ENCODE peak calls at places on chromosomes 16 and 17, in four cellular contexts. L is PC-9, I is ascending aorta, J is body of pancreas. T is an unnamed sample. For H3K4me1, the result is how much of the 10 kb centered on the place peaks cover.

GRCh38 chr16:11783319-11784047 is 13.6 kb downstream of the ZC3H7A start:
- DNase-seq in I (no peak), J (no peak), L (no peak), T (peak)

GRCh38 chr17:56110463-56111138 is 42.7 kb upstream of the ANKFN1 start:
- DNase-seq in J (peak), L (peak), I (no peak), T (no peak)

GRCh38 chr17:1480747-1481465 is 11.6 kb downstream of the MYO1C start:
- DNase-seq in J (no peak), L (no peak), I (no peak), T (peak)

GRCh38 chr16:68644715-68645493 is at the start of gene CDH3:
- DNase-seq in J (peak), I (no peak), L (peak), T (peak)

GRCh38 chr16:79188115-79188779 is 412.3 kb downstream of the MAF start:
- DNase-seq in J (no peak), L (no peak), I (no peak), T (no peak)

GRCh38 chr16:71426069-71426879 is 15.6 kb downstream of the TLE7 start:
- DNase-seq in I (no peak), J (peak), L (peak), T (peak)

GRCh38 chr16:19913306-19913717 is 28.7 kb upstream of the GPRC5B start:
- DNase-seq in J (no peak), L (no peak), I (no peak), T (peak)

GRCh38 chr17:37124074-37124824 is 175.5 kb downstream of the AATF start:
- DNase-seq in J (no peak), I (no peak), L (no peak), T (no peak)

GRCh38 chr16:86405319-86405718 is 105.0 kb upstream of the FOXF1 start:
- DNase-seq in I (no peak), J (no peak), L (no peak), T (no peak)

GRCh38 chr16:85331685-85332084 is 219.4 kb upstream of the CIBAR2 start:
- DNase-seq in I (no peak), J (no peak), L (peak), T (no peak)

GRCh38 chr17:56595831-56596740 is 2.6 kb downstream of the NOG start:
- DNase-seq in J (no peak), I (no peak), L (peak), T (peak)

GRCh38 chr17:80009391-80010282 is 26.0 kb downstream of the TBC1D16 start:
- DNase-seq in I (no peak), J (no peak), L (no peak), T (no peak)

GRCh38 chr17:74928786-74929185 is 4.7 kb downstream of the OTOP2 start:
- DNase-seq in I (no peak), J (no peak), L (no peak), T (no peak)

GRCh38 chr17:31392002-31392855 is 754 bp downstream of the RAB11FIP4 start:
- DNase-seq in L (no peak), I (no peak), J (peak), T (no peak)

GRCh38 chr16:30551781-30552180 is 6.4 kb downstream of the ZNF764 start:
- DNase-seq in I (no peak), L (no peak), J (no peak), T (no peak)

GRCh38 chr17:35252646-35253045 is 9.8 kb downstream of the SLFN5 start:
- DNase-seq in J (no peak), I (no peak), L (no peak), T (no peak)

GRCh38 chr16:2148714-2149629 is 547 bp downstream of the RAB26 start:
- DNase-seq in I (no peak), L (peak), J (peak), T (no peak)

GRCh38 chr16:78230832-78231231 is 131.4 kb downstream of the WWOX start:
- DNase-seq in L (peak), J (no peak), I (no peak), T (peak)

GRCh38 chr16:85566502-85567100 is 46.5 kb upstream of the GSE1 start:
- DNase-seq in J (no peak), I (no peak), L (no peak), T (no peak)

GRCh38 chr17:39739885-39740356 is 2.2 kb downstream of the GRB7 start:
- DNase-seq in L (peak), I (no peak), J (no peak), T (no peak)

GRCh38 chr16:86261379-86261778 is 248.9 kb upstream of the FOXF1 start:
- DNase-seq in J (no peak), L (no peak), I (no peak), T (no peak)

GRCh38 chr17:63621229-63621683 is 961 bp upstream of the MAP3K3 start:
- DNase-seq in J (no peak), L (no peak), I (no peak), T (no peak)

GRCh38 chr17:48241770-48242497 is 134.4 kb downstream of the SNX11 start:
- DNase-seq in I (no peak), L (no peak), J (no peak), T (no peak)

GRCh38 chr17:73827627-73828241 is 183.5 kb upstream of the SDK2 start:
- DNase-seq in L (peak), J (no peak), I (no peak), T (no peak)

GRCh38 chr17:73592531-73592961 is 51.7 kb downstream of the SDK2 start:
- DNase-seq in L (no peak), I (no peak), J (no peak), T (no peak)

GRCh38 chr16:876523-877241 is 76.1 kb upstream of the GNG13 start:
- DNase-seq in J (no peak), I (no peak), L (no peak), T (no peak)

GRCh38 chr16:4271176-4272113 is 1.4 kb downstream of the TFAP4 start:
- DNase-seq in I (peak), J (peak), L (peak), T (peak)

GRCh38 chr16:4270091-4270490 is 2.7 kb downstream of the TFAP4 start:
- DNase-seq in I (no peak), J (peak), L (no peak), T (no peak)

GRCh38 chr16:4273858-4274291 is 1.1 kb upstream of the TFAP4 start:
- DNase-seq in J (peak), I (peak), L (peak), T (peak)

GRCh38 chr16:4272114-4272954 is 489 bp downstream of the TFAP4 start:
- DNase-seq in J (peak), I (peak), L (no peak), T (peak)

GRCh38 chr16:4270595-4270994 is 2.2 kb downstream of the TFAP4 start:
- DNase-seq in L (no peak), I (no peak), J (no peak), T (no peak)
- H3K27ac ChIP-seq in L (no peak), I (no peak), J (peak), T (no peak)

GRCh38 chr17:45785373-45786193 is 1.5 kb downstream of the CRHR1 start:
- DNase-seq in I (no peak), L (no peak), J (no peak), T (no peak)

GRCh38 chr17:45783593-45784292 is 377 bp upstream of the CRHR1 start:
- DNase-seq in I (no peak), J (no peak), L (no peak), T (peak)

GRCh38 chr17:45786349-45786748 is 2.2 kb downstream of the CRHR1 start:
- DNase-seq in L (no peak), J (no peak), I (no peak), T (no peak)

GRCh38 chr17:45784293-45784582 is at the start of gene CRHR1:
- DNase-seq in L (no peak), J (no peak), I (no peak), T (no peak)

DNA sequence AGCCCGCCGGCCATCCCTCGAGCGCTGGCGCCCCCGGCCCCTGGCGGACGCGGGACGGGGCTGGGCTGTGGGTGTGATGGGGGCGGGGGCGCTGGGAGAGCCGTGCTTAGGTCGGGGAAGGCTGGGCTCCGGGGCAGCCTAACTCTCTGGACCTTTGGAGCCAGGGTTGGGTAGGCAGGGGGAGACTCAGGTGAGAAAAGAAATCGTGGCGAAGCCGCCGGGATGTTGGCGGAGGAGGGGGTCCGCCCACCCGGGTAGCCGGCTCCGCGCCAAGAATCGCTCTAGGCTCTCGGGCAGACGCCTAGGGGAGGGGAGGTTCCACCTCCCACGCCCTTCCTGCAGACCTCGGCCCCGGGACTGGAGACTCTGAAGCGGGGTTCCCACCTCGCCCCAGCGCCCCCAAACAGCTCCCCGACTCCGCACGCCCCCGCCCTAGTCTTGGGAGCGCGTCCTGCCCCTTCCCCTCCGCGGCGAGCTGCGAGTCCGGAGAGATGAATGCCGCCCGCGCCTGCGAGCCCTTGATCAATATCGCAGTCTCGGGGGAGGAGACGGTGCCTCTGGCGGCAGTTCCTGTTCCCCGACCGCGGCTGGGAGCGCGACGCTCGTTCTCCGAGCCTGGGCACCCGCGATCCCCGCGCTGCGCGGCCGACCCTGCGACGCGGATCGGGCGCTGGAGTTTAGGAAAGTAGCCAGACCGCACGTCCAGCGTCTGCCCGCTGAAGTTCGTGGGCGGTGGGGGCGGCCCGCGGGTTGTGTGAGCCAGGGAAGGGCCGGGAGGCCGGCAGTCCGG is 658 bp downstream of the CRHR1 start:
- DNase-seq in J (peak), L (no peak), I (no peak), T (peak)
- TF ChIP-seq CTCF in J (no peak), L (no peak), I (no peak), T (no peak)

GRCh38 chr17:29613856-29614255 is 8.9 kb downstream of the CORO6 start:
- DNase-seq in I (no peak), L (no peak), J (no peak), T (no peak)
- H3K4me1 ChIP-seq in I (under half), L (under half), J (half or more), T (under half)

GRCh38 chr16:57194512-57194911 is 8.4 kb downstream of the RSPRY1 start:
- DNase-seq in L (peak), I (no peak), J (no peak), T (no peak)
- H3K27ac ChIP-seq in L (peak), I (peak), J (no peak), T (no peak)

DNA sequence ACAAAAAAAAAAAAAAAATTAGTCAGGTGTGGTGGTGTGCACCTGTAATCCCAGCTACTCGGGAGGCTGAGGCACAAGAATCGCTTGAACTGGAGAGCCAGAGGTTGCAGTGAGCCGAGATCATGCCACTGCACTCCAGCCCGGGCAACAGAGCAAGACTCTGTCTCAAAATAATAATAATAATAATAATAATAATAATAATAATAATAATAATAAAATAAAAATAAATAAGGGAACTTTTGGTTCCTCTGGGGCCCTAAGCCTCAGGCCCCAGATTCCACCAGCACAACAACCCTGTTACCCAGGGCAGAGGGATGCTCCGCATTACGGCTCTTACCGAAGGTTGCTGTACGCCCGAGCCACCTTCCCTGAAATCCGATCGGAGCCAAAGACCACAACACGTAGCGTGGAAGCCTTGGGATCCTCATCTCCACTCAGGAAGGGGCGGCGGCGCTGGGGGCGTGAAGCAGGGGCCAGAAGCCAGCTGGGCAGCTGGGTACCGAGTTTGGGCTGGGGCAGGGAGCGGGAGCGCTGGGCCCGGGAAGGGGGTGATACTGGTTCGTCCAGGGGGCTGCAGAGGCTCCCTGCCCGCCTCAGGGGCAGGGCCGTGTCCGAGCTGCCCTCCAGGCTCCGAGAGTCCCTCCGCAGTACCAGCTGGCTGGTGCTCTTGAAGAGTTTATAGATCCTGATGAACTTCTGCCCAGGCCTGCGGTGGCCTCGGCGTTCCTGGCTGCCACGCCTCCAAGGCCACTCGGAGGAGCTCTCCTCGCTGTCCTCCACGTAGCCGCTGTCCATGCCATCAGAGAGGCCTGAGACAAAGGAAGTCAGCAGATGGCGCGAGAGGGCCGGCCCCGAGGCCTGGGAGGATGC is 20.6 kb upstream of the PIK3R6 start:
- DNase-seq in L (no peak), J (no peak), I (no peak), T (peak)
- TF ChIP-seq CTCF in L (no peak), J (no peak), I (no peak), T (peak)

GRCh38 chr17:78395186-78395585 is 16.7 kb downstream of the PGS1 start:
- DNase-seq in J (no peak), I (no peak), L (no peak), T (no peak)
- H3K4me1 ChIP-seq in J (under half), I (under half), L (under half), T (under half)